ENCODE peak calls at places on chromosomes 11 and 22, in eight cellular contexts. C is stimulated activated CD4-positive, alpha-beta T cell treated with anti-CD3 and anti-CD28 coated beads, Interleukin-1b, Interleukin-23, amount 100 ng/mL, for 24 hours; P is CD4-positive, alpha-beta T cell; F is erythroblast; A is NCI-H2171 treated with DMSO at 0.1 percent for 48 hours; H is kidney epithelial cell; M is right lobe of liver; S is RCC 7860. L is an unnamed sample.

GRCh38 chr11:8070417-8071101 is 10.5 kb upstream of the TUB start:
- DNase-seq in C (no peak), P (no peak), F (peak; percentile 11), A (peak; percentile 59), H (no peak), M (peak; percentile 23), S (no peak), L (no peak)

GRCh38 chr11:112613051-112613972 is 347.9 kb upstream of the NCAM1 start:
- DNase-seq in C (no peak), P (no peak), F (no peak), A (peak; percentile 30), H (no peak), M (no peak), S (peak; percentile 3), L (no peak)

GRCh38 chr11:73412308-73412707 is 36.1 kb downstream of the RELT start:
- DNase-seq in C (no peak), P (no peak), F (no peak), A (no peak), H (no peak), M (no peak), S (no peak), L (no peak)

GRCh38 chr11:2314525-2315394 is 12.9 kb downstream of the TSPAN32 start:
- DNase-seq in C (no peak), P (no peak), F (peak; percentile 82), A (peak; percentile 78), H (no peak), M (peak; percentile 90), S (no peak), L (peak; percentile 82)

GRCh38 chr11:102476812-102477211 is 24.2 kb upstream of the TMEM123 start:
- DNase-seq in C (no peak), P (no peak), F (no peak), A (no peak), H (no peak), M (peak; percentile 91), S (peak; percentile 43), L (no peak)

GRCh38 chr11:71251761-71252433 is 480 bp downstream of the SHANK2 start:
- DNase-seq in C (no peak), P (no peak), F (no peak), A (peak; percentile 51), H (no peak), M (peak; percentile 66), S (no peak), L (peak; percentile 66)

GRCh38 chr11:46247090-46247489 is 30.4 kb upstream of the CREB3L1 start:
- DNase-seq in C (no peak), P (no peak), F (no peak), A (no peak), H (no peak), M (no peak), S (peak; percentile 63), L (no peak)

GRCh38 chr11:122758361-122758760 is 79.9 kb upstream of the CRTAM start:
- DNase-seq in C (no peak), P (no peak), F (no peak), A (peak; percentile 4), H (no peak), M (no peak), S (no peak), L (no peak)

GRCh38 chr11:122656631-122657101 is 1.1 kb downstream of the UBASH3B start:
- DNase-seq in C (no peak), P (peak; percentile 36), F (no peak), A (peak; percentile 66), H (no peak), M (peak; percentile 54), S (peak; percentile 32), L (peak; percentile 43)

GRCh38 chr11:33291004-33291777 is 34.0 kb downstream of the HIPK3 start:
- DNase-seq in C (no peak), P (no peak), F (peak; percentile 4), A (no peak), H (no peak), M (no peak), S (no peak), L (no peak)

GRCh38 chr22:25027959-25028840 is 75.7 kb downstream of the KIAA1671 start:
- DNase-seq in C (no peak), P (no peak), F (no peak), A (no peak), H (no peak), M (no peak), S (no peak), L (peak; percentile 45)

GRCh38 chr22:17872491-17872890 is 98.2 kb upstream of the BID start:
- DNase-seq in C (no peak), P (no peak), F (no peak), A (no peak), H (peak; percentile 41), M (no peak), S (no peak), L (no peak)

GRCh38 chr22:20111045-20111688 is 4.7 kb upstream of the RANBP1 start:
- DNase-seq in C (no peak), P (no peak), F (peak; percentile 67), A (peak; percentile 54), H (no peak), M (no peak), S (peak; percentile 29), L (no peak)

GRCh38 chr11:97019754-97020153 is 629.9 kb downstream of the JRKL start:
- DNase-seq in C (no peak), P (no peak), F (no peak), A (no peak), H (no peak), M (no peak), S (no peak), L (no peak)

GRCh38 chr11:64571410-64572091 is 19.5 kb upstream of the SLC22A12 start:
- DNase-seq in C (no peak), P (no peak), F (no peak), A (peak; percentile 81), H (no peak), M (no peak), S (no peak), L (no peak)

GRCh38 chr11:65502274-65502851 is 3.5 kb downstream of the MALAT1 start:
- DNase-seq in C (no peak), P (no peak), F (peak; percentile 78), A (peak; percentile 47), H (no peak), M (no peak), S (peak; percentile 33), L (no peak)

GRCh38 chr11:5690216-5690615 is 626 bp downstream of the TRIM22 start:
- DNase-seq in C (no peak), P (no peak), F (peak; percentile 81), A (no peak), H (no peak), M (no peak), S (no peak), L (no peak)

GRCh38 chr11:87528752-87529151 is 491.0 kb downstream of the TMEM135 start:
- DNase-seq in C (no peak), P (no peak), F (no peak), A (no peak), H (no peak), M (no peak), S (no peak), L (no peak)

GRCh38 chr22:30453731-30454510 is 17.9 kb downstream of the SEC14L3 start:
- DNase-seq in C (no peak), P (no peak), F (peak; percentile 91), A (peak; percentile 51), H (no peak), M (no peak), S (no peak), L (no peak)

GRCh38 chr11:91459840-91460239 is 764.8 kb upstream of the FAT3 start:
- DNase-seq in C (no peak), P (no peak), F (no peak), A (no peak), H (no peak), M (no peak), S (no peak), L (no peak)

GRCh38 chr11:124943242-124943641 is 7.4 kb upstream of the HEPACAM start:
- DNase-seq in C (no peak), P (no peak), F (no peak), A (no peak), H (no peak), M (no peak), S (no peak), L (no peak)

GRCh38 chr11:64314146-64314804 is 3.1 kb downstream of the TRMT112 start:
- DNase-seq in C (no peak), P (no peak), F (no peak), A (no peak), H (no peak), M (no peak), S (no peak), L (no peak)

GRCh38 chr22:32144875-32145274 is 14.2 kb downstream of the C22orf42 start:
- DNase-seq in C (no peak), P (no peak), F (no peak), A (no peak), H (no peak), M (no peak), S (no peak), L (no peak)